ENCODE peak calls at places on chromosomes 7 and 10, in nine cellular contexts. Y is MM.1S; P is transverse colon; G is CD4-positive, CD25-positive, alpha-beta regulatory T cell; Q is cardiac muscle cell; I is stomach; A is Karpas-422; C is body of pancreas; B is psoas muscle. L is an unnamed sample.

GRCh38 chr10:5942471-5942870 is 34.9 kb downstream of the IL15RA start:
- DNase-seq in I (peak; percentile 39), C (peak; percentile 66), P (no peak), A (no peak), Y (no peak), B (peak; percentile 60), Q (no peak), G (no peak), L (no peak)

GRCh38 chr7:30618961-30619360 is 24.3 kb downstream of the GARS1 start:
- DNase-seq in B (no peak), G (no peak), A (no peak), C (no peak), Q (no peak), P (no peak), I (no peak), Y (no peak), L (no peak)

GRCh38 chr7:116671111-116671510 is 885 bp upstream of the MET start:
- DNase-seq in C (no peak), Q (no peak), B (no peak), A (no peak), P (no peak), G (no peak), Y (no peak), I (no peak), L (no peak)

GRCh38 chr7:47954231-47954911 is 6.1 kb upstream of the PKD1L1 start:
- DNase-seq in I (no peak), Q (no peak), C (no peak), P (no peak), Y (no peak), G (no peak), A (no peak), B (no peak), L (no peak)

GRCh38 chr10:122786269-122786668 is 59.4 kb downstream of the CUZD1 start:
- DNase-seq in G (no peak), Q (peak; percentile 19), C (peak; percentile 4), Y (peak; percentile 36), A (peak; percentile 77), I (no peak), B (no peak), P (no peak), L (no peak)

GRCh38 chr7:77353911-77354310 is 62.2 kb downstream of the GSAP start:
- DNase-seq in A (no peak), Q (no peak), G (no peak), I (no peak), B (no peak), Y (no peak), C (no peak), P (no peak), L (no peak)

GRCh38 chr7:99234185-99234584 is 26.3 kb upstream of the KPNA7 start:
- DNase-seq in A (no peak), Q (no peak), Y (no peak), G (no peak), I (no peak), B (no peak), P (no peak), C (no peak), L (no peak)

GRCh38 chr10:10794776-10795175 is 222.9 kb upstream of the CELF2 start:
- DNase-seq in Y (no peak), A (no peak), G (no peak), I (no peak), Q (peak; percentile 95), B (no peak), C (no peak), P (no peak), L (no peak)

DNA sequence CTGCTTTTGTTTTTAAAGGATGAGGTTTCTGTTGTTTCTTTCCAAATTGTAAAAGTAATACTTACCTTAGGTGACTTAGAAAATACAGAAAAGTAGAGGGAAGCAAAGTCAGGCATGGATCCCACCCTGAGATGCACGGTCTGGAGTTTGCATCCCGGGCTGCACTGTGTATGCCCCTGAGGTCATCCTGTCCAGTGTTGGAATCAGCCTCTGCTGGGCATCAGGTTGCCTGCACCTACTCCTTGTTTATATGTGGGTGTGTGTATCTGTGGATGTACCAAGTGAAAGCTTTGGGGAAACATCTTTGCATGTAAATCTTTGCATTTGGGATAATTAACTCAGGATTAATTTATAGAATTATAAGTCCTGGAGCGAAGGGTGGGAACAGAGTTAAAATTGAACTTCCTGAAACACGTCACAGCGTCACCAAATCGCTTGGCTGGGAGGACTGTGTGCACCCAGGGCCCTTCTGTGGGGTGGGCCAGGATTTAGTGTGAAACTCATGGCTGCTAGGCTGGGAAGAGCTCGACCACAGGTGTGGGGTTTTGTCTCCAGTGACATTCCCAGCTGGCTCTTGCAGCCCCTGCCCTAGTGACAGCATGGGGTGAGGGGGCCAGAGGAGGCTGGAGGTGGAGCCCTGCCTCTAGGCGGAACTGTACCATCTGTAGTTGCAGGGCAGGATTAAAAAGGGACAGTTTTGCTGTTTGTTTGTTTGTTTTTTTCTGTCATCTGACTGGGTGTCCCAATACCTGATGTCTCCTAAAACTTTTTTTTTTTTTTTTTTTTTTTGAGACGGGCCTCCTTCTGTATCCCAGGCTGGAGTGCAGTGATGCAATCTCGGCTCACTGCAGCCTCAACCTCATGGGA is 28.0 kb downstream of the GTF2IRD1 start:
- DNase-seq in A (no peak), B (no peak), P (no peak), G (no peak), Y (no peak), Q (peak; percentile 23), C (no peak), I (no peak), L (no peak)
- H3K4me1 ChIP-seq in A (no peaks in the 10 kb centered on the region), B (peaks cover 76% of the 10 kb centered on the region), P (peaks cover 50% of the 10 kb centered on the region), G (no peaks in the 10 kb centered on the region), Y (no peaks in the 10 kb centered on the region), Q (peaks cover 62% of the 10 kb centered on the region), C (peaks cover 66% of the 10 kb centered on the region), I (peaks cover 77% of the 10 kb centered on the region), L (peaks cover 6% of the 10 kb centered on the region)

GRCh38 chr7:138554674-138555073 is 94.6 kb downstream of the TRIM24 start:
- DNase-seq in G (no peak), Y (no peak), P (no peak), A (no peak), Q (no peak), I (no peak), C (no peak), B (no peak), L (no peak)

GRCh38 chr7:138555684-138556083 is 95.6 kb downstream of the TRIM24 start:
- DNase-seq in Y (no peak), Q (no peak), C (no peak), I (no peak), P (no peak), A (no peak), G (no peak), B (no peak), L (no peak)

GRCh38 chr7:138559448-138559847 is 99.4 kb downstream of the TRIM24 start:
- DNase-seq in P (no peak), A (no peak), G (no peak), C (no peak), B (no peak), Y (no peak), Q (no peak), I (no peak), L (no peak)

GRCh38 chr7:138553805-138554204 is 93.7 kb downstream of the TRIM24 start:
- DNase-seq in I (no peak), G (no peak), P (no peak), Q (no peak), Y (no peak), B (no peak), A (no peak), C (no peak), L (no peak)

DNA sequence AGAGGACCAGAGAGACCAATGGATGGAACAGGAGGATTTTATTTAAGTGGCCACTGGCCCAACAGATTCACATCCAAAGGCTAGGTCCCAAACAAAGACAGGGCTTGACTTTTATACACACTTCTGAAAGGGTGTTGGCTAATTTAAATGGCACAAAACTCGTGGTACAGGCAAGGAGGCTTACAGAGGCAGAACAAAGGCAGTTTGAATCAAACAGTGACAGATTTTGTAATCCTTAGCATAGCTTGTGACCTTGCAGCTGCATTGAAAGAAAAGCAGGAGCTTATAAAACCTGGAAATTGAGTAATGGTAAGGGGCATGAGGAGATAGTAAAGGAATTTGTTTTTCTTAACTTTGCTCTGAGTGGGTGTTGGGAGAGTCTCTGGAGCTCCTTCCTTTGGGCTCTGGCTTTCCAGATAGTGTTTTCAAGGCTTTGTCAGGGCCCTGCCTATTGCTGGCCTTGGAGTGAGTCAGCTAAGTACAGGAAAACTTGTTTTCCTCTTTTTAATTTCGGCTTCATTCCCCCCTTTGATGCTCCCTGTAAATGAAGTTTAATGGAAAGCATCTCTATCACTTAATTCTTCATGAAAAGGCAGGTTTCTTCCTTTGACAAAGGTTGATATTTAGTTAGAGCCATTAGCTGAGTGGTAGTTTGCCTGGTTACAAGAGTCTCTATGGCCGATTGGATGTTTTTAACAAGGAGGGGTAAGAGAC is 96.9 kb downstream of the TRIM24 start:
- DNase-seq in B (no peak), G (no peak), A (no peak), Y (no peak), C (no peak), I (no peak), P (no peak), Q (peak; percentile 21), L (peak; percentile 68)
- H3K9me3 ChIP-seq in B (peaks cover 22% of the 10 kb centered on the region), G (peaks cover 65% of the 10 kb centered on the region), A (peaks cover 34% of the 10 kb centered on the region), Y (peaks cover 4% of the 10 kb centered on the region), C (no peaks in the 10 kb centered on the region), I (peaks cover 23% of the 10 kb centered on the region), P (peaks cover 39% of the 10 kb centered on the region), Q (no peaks in the 10 kb centered on the region), L (peaks cover under 1% of the 10 kb centered on the region)

GRCh38 chr7:107168233-107169119 is at the start of gene HBP1:
- DNase-seq in A (peak; percentile 99), Q (peak; percentile 100), B (peak; percentile 99), P (peak; percentile 99), G (peak; percentile 98), I (peak; percentile 99), Y (peak; percentile 100), C (peak; percentile 100), L (peak; percentile 99)

GRCh38 chr7:107169120-107170050 is 582 bp downstream of the HBP1 start:
- DNase-seq in I (peak; percentile 97), C (peak; percentile 99), G (peak; percentile 81), Q (peak; percentile 99), Y (peak; percentile 98), B (peak; percentile 97), A (peak; percentile 97), P (peak; percentile 96), L (peak; percentile 90)

GRCh38 chr7:107171496-107171895 is 2.7 kb downstream of the HBP1 start:
- DNase-seq in C (no peak), Y (no peak), A (no peak), G (no peak), B (no peak), P (no peak), I (no peak), Q (no peak), L (no peak)

GRCh38 chr7:107172318-107173032 is 3.7 kb downstream of the HBP1 start:
- DNase-seq in G (no peak), I (no peak), C (no peak), Q (no peak), A (no peak), P (no peak), Y (no peak), B (no peak), L (no peak)

DNA sequence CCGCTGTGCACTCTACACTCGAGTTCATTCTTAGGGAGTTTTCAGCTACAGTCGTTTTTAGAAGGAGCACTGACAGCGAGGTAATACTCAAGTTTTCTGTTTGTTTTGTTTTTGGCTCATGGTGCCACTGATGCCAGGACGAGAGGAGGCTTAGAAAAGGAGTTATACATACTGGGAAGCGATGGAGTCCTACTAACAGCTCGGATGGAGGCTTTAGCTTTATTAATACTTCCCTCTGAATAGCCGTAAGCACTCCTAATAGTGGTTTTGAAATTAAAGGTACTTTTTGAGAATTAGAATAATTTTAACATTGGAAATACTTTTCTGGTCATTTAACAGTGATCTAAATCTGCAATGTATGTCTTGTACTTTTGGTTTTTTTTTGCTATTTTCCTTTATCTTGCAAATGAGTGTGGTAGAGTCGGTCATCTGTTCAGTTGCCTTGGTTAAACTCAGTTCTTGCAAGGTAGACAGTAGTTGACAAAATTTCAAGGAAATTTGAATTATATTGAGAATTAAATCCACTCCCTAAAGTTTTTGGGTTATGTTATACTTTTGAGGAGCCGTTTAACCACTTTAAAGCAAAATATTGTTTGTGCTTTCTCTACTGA is 1.4 kb downstream of the HBP1 start:
- DNase-seq in B (no peak), P (no peak), Y (no peak), A (peak; percentile 53), G (no peak), Q (no peak), I (no peak), C (no peak), L (no peak)
- H3K4me1 ChIP-seq in B (peaks cover 49% of the 10 kb centered on the region), P (peaks cover 4% of the 10 kb centered on the region), Y (peaks cover 15% of the 10 kb centered on the region), A (peaks cover 52% of the 10 kb centered on the region), G (peaks cover 58% of the 10 kb centered on the region), Q (peaks cover 28% of the 10 kb centered on the region), I (peaks cover 53% of the 10 kb centered on the region), C (peaks cover 50% of the 10 kb centered on the region), L (peaks cover 17% of the 10 kb centered on the region)

DNA sequence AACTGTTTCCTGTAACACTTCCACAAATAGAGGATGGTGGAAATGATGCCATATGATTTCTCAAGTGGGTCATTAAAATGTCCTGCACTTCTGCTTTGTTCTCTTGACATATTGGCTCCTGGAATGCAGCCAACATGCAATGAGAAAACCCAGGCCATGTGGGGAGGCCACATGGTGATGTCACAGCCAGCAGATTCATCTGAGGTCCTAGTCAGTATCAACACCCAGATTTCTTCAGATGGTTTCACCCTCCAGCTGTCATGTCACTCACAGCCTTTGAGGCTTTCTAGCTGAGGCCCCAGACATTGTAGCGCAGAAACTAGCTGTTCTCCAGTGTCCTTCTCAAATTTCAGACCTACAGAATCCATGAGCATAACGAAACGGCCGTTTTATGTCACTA is 102.3 kb upstream of the NUPR2 start:
- DNase-seq in A (no peak), G (no peak), P (no peak), Q (no peak), C (no peak), Y (no peak), I (no peak), B (no peak), L (no peak)
- H3K9me3 ChIP-seq in A (no peaks in the 10 kb centered on the region), G (peaks cover 9% of the 10 kb centered on the region), P (peaks cover 1% of the 10 kb centered on the region), Q (peaks cover 4% of the 10 kb centered on the region), C (no peaks in the 10 kb centered on the region), Y (no peaks in the 10 kb centered on the region), I (no peaks in the 10 kb centered on the region), B (peaks cover 5% of the 10 kb centered on the region), L (no peaks in the 10 kb centered on the region)

L was measured in HAP-1.